ENCODE peak calls at places on chromosome 13, in six cellular contexts. D is PC-3, L is GM06990, N is psoas muscle, H is A549, Y is right lobe of liver. M is an unnamed sample.

GRCh38 chr13:50365683-50366391 is 350.6 kb downstream of the KCNRG start:
- DNase-seq in H (peak; percentile 59), D (peak; percentile 76), L (peak; percentile 59), Y (no peak), N (no peak), M (no peak)

GRCh38 chr13:24670927-24671326 is 9.3 kb upstream of the ATP12A start:
- DNase-seq in L (no peak), H (peak; percentile 60), N (no peak), Y (no peak), D (peak; percentile 54), M (no peak)

GRCh38 chr13:49669735-49670309 is 21.5 kb downstream of the EBPL start:
- DNase-seq in D (peak; percentile 68), N (peak; percentile 65), L (no peak), Y (peak; percentile 52), H (peak; percentile 73), M (no peak)

GRCh38 chr13:24923305-24923640 is 159.3 kb downstream of the RNF17 start:
- DNase-seq in H (no peak), N (no peak), D (peak; percentile 15), L (no peak), Y (no peak), M (peak; percentile 26)

GRCh38 chr13:95239293-95239692 is 62.0 kb downstream of the ABCC4 start:
- DNase-seq in L (no peak), N (no peak), D (no peak), H (no peak), Y (no peak), M (no peak)

GRCh38 chr13:50485979-50486935 is 357.2 kb downstream of the DLEU7 start:
- DNase-seq in L (no peak), N (no peak), H (no peak), D (no peak), Y (no peak), M (peak; percentile 63)

GRCh38 chr13:67118277-67118676 is 111.9 kb downstream of the PCDH9 start:
- DNase-seq in L (no peak), H (no peak), N (no peak), D (no peak), Y (no peak), M (no peak)

GRCh38 chr13:23547000-23547590 is 23.1 kb upstream of the TNFRSF19 start:
- DNase-seq in H (no peak), N (peak; percentile 69), L (no peak), Y (no peak), D (no peak), M (no peak)

GRCh38 chr13:43785681-43786471 is 896 bp downstream of the ENOX1 start:
- DNase-seq in N (peak; percentile 91), H (peak; percentile 64), D (peak; percentile 48), L (peak; percentile 40), Y (peak; percentile 50), M (no peak)

GRCh38 chr13:95050800-95051620 is 250.2 kb downstream of the ABCC4 start:
- DNase-seq in Y (no peak), H (no peak), N (no peak), D (no peak), L (peak; percentile 15), M (no peak)

GRCh38 chr13:67267136-67267535 is 37.0 kb upstream of the PCDH9 start:
- DNase-seq in L (no peak), Y (no peak), D (no peak), H (no peak), N (no peak), M (no peak)

GRCh38 chr13:65085977-65086376 is 2144.2 kb downstream of the PCDH9 start:
- DNase-seq in D (no peak), Y (no peak), L (no peak), H (no peak), N (no peak), M (no peak)

GRCh38 chr13:29125145-29125933 is 305.2 kb downstream of the MTUS2 start:
- DNase-seq in L (peak; percentile 23), D (no peak), H (no peak), Y (no peak), N (no peak), M (no peak)

GRCh38 chr13:49411353-49411752 is 32.5 kb downstream of the CAB39L start:
- DNase-seq in H (no peak), L (no peak), Y (no peak), D (no peak), N (no peak), M (no peak)

GRCh38 chr13:25046985-25047660 is 48.8 kb upstream of the PABPC3 start:
- DNase-seq in D (no peak), N (no peak), H (no peak), Y (no peak), L (no peak), M (peak; percentile 11)

GRCh38 chr13:36850790-36851438 is 31.9 kb downstream of the RFXAP start:
- DNase-seq in Y (no peak), H (no peak), N (no peak), L (no peak), D (no peak), M (no peak)

GRCh38 chr13:110126391-110126961 is 180.5 kb downstream of the COL4A1 start:
- DNase-seq in D (peak; percentile 89), H (peak; percentile 76), L (peak; percentile 35), Y (no peak), N (peak; percentile 78), M (peak; percentile 91)

GRCh38 chr13:23510544-23510916 is 59.7 kb upstream of the TNFRSF19 start:
- DNase-seq in L (no peak), Y (no peak), N (no peak), H (no peak), D (no peak), M (no peak)

GRCh38 chr13:110314516-110315245 is 7.6 kb downstream of the COL4A2 start:
- DNase-seq in N (no peak), H (no peak), L (no peak), Y (no peak), D (no peak), M (no peak)

GRCh38 chr13:48892311-48892710 is 83.4 kb upstream of the FNDC3A start:
- DNase-seq in N (no peak), L (peak; percentile 35), Y (no peak), H (peak; percentile 69), D (peak; percentile 86), M (peak; percentile 91)

GRCh38 chr13:51971520-51972426 is 39.5 kb downstream of the ATP7B start:
- DNase-seq in D (no peak), Y (no peak), L (no peak), N (no peak), H (no peak), M (no peak)

GRCh38 chr13:53160211-53160610 is 131.6 kb downstream of the OLFM4 start:
- DNase-seq in Y (no peak), N (no peak), H (no peak), D (no peak), L (no peak), M (no peak)

GRCh38 chr13:24228852-24229458 is 68.4 kb downstream of the SPATA13 start:
- DNase-seq in H (peak; percentile 72), Y (no peak), N (no peak), L (no peak), D (peak; percentile 74), M (peak; percentile 45)

GRCh38 chr13:97369269-97369893 is 64.6 kb upstream of the RAP2A start:
- DNase-seq in H (no peak), D (no peak), N (no peak), Y (no peak), L (peak; percentile 32), M (no peak)

GRCh38 chr13:76754414-76754813 is 131.8 kb downstream of the KCTD12 start:
- DNase-seq in L (no peak), N (no peak), H (no peak), D (no peak), Y (no peak), M (peak; percentile 41)

DNA sequence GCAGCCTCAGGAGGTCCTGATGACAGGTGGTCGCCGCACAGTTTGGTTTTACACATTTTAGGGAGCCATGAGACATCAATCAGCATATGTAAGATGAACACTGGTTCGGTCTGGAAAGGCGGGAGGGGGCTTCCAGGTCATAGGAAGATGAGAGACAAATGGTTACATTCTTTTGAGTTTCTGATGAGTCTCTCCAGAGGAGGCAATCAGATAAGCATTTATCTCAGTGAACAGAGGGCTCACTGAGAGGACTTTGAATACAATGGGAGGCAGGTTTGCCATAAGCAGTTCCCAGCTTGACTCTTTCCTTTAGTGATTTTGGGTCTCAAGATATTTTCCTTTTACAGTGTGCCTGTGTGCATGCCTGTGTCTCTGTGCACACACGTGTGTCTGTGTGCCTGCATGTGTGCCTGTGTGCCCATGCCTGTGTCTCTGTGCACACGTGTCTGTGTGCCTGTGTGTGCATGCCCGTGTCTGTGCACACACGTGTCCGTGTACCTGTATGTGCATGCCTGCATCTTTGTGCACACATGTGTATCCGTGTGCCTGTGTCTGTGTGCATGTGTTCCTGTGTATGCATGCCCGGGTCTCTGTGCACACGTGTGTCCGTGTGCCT is 35.5 kb upstream of the TMEM255B start:
- DNase-seq in D (no peak), N (no peak), L (no peak), Y (no peak), H (no peak), M (no peak)
- H3K4me3 ChIP-seq in D (no peak overlapping the region), N (no peak overlapping the region), L (no peak overlapping the region), Y (no peak overlapping the region), H (no peak overlapping the region), M (no peak overlapping the region)

DNA sequence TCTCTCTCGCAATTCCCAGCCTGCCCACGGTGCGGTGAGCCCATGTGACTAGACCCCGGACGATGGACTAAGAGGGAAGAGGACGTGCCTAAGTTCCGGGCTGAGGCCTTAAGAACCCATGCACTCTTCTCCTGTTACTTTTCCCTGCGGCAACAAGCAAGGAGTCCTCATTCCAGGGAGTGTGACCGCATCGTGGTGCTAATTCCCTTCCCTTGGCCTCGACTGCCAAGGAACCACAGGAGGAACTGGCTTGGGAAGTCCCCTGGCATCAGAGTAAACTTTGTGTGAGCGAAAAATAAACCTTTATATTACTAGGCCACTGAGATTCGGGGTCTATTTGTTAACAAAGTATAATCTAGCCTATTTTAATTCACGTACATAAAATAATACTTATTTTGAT is 34.0 kb downstream of the FGF14 start:
- DNase-seq in L (no peak), Y (no peak), D (no peak), H (no peak), N (no peak), M (no peak)
- H3K4me3 ChIP-seq in L (no peak overlapping the region), Y (no peak overlapping the region), D (no peak overlapping the region), H (no peak overlapping the region), N (no peak overlapping the region), M (no peak overlapping the region)

DNA sequence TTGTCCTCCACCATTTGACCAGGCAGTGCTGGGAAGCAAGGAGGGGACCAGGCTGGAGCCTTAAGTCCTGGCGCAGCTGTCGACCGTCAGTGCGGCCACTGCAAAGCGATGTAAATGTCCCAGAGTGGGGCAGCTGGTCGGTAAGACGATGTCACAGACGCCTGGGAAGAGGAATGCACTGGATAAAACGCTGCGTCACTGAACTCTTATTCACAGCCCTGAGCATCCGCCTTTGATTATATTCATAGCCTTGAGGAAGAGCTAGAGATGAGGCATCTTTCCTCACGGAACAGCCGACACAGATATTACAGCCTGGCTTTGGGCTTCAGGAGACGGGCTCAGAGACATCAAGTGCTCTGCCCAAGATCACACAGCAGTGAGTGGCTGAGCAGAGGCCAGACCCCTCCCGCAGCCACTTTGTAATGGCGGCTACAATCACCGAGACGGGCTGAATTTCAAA is 17.6 kb upstream of the TUBGCP3 start:
- DNase-seq in L (no peak), D (no peak), N (no peak), Y (no peak), H (no peak), M (no peak)
- H3K4me3 ChIP-seq in L (peak overlapping the region; percentile 59), D (peak overlapping the region; percentile 66), N (peak overlapping the region; percentile 71), Y (peak overlapping the region; percentile 49), H (peak overlapping the region; percentile 47), M (peak overlapping the region; percentile 58)

DNA sequence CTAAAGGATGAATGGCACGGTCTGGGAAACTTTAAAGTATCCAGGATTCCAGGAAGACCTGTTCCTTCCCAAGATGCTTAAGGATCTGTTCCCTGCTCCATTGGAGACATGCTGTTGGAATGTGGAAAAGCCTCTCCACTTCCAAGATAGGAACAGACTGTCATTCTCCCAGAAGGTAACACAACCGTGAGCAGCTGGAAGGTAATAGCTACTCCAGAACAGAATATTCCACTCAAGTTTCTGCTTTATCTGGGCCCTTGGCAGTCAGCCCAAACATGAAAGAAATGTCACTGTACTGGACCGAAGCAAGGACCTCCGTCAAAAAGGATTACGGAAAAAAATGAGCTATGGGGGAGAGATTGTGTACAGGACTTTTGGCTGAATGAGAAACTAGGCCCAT is 420.9 kb upstream of the NBEA start:
- DNase-seq in N (no peak), Y (no peak), H (no peak), D (no peak), L (no peak), M (no peak)
- H3K4me3 ChIP-seq in N (no peak overlapping the region), Y (no peak overlapping the region), H (no peak overlapping the region), D (no peak overlapping the region), L (no peak overlapping the region), M (no peak overlapping the region)

M was measured in skeletal muscle cell.